ENCODE peak calls at places on chromosomes 5 and 9, in seven cellular contexts. R is HFFc6, N is NCI-H510A treated with DMSO at 0.1 percent for 48 hours, I is neural crest cell, A is Karpas-422, M is NCI-H774, B is progenitor cell of endocrine pancreas. G is an unnamed sample.

GRCh38 chr5:138544171-138545134 is 1.4 kb upstream of the ETF1 start:
- DNase-seq in N (no peak), I (no peak), B (no peak), A (peak), M (no peak), R (no peak), G (no peak)

GRCh38 chr9:104279535-104280215 is 185.6 kb downstream of the SMC2 start:
- DNase-seq in I (no peak), B (no peak), M (no peak), R (peak), A (no peak), N (no peak), G (no peak)

GRCh38 chr5:83149671-83150070 is 72.3 kb downstream of the XRCC4 start:
- DNase-seq in R (peak), B (no peak), I (no peak), M (no peak), N (no peak), A (no peak), G (no peak)

GRCh38 chr5:143435207-143435657 is 31.7 kb upstream of the NR3C1 start:
- DNase-seq in R (no peak), M (no peak), N (no peak), I (no peak), A (peak), B (no peak), G (no peak)

GRCh38 chr9:133787749-133788015 is 49.5 kb upstream of the SARDH start:
- DNase-seq in M (no peak), I (no peak), B (no peak), N (no peak), A (peak), R (no peak), G (peak)

GRCh38 chr5:32583582-32584232 is 1.6 kb upstream of the SUB1 start:
- DNase-seq in N (no peak), A (peak), M (no peak), I (no peak), B (no peak), R (no peak), G (peak)

GRCh38 chr9:112852741-112853505 is 37.8 kb downstream of the SLC46A2 start:
- DNase-seq in B (no peak), M (no peak), R (no peak), N (peak), I (no peak), A (no peak), G (no peak)

GRCh38 chr9:77177894-77178794 is 810 bp downstream of the VPS13A start:
- DNase-seq in N (peak), R (peak), M (no peak), A (peak), B (peak), I (peak), G (peak)

GRCh38 chr9:6354072-6354686 is 26.0 kb downstream of the TPD52L3 start:
- DNase-seq in M (peak), B (no peak), I (peak), A (peak), N (peak), R (peak), G (no peak)

GRCh38 chr5:115829913-115830312 is 11.5 kb downstream of the ATG12 start:
- DNase-seq in N (no peak), R (no peak), A (no peak), B (no peak), I (no peak), M (no peak), G (no peak)